ENCODE peak calls at places on chromosomes 4 and X, in four cellular contexts. R, P, M and L are unnamed samples.
A peak's percentile ranks its signal among the peaks of the same experiment; 100 is the strongest.

GRCh38 chr4:124337874-124338273 is 374.7 kb downstream of the ANKRD50 start:
- DNase-seq in R (peak; percentile 66), P (no peak), M (peak; percentile 52), L (no peak)

GRCh38 chr4:157004279-157005161 is 32.9 kb upstream of the PDGFC start:
- DNase-seq in R (no peak), P (no peak), M (no peak), L (no peak)

GRCh38 chrX:131816551-131817136 is 206.5 kb upstream of the STK26 start:
- DNase-seq in R (no peak), M (peak; percentile 30), P (no peak), L (peak; percentile 52)

GRCh38 chr4:123435246-123436113 is 38.9 kb downstream of the SPRY1 start:
- DNase-seq in R (no peak), P (no peak), M (no peak), L (no peak)

GRCh38 chr4:6231663-6232165 is 31.4 kb upstream of the JAKMIP1 start:
- DNase-seq in M (no peak), R (no peak), P (no peak), L (no peak)

GRCh38 chrX:110321081-110321480 is 3.2 kb upstream of the AMMECR1 start:
- DNase-seq in P (no peak), R (no peak), M (no peak), L (no peak)

GRCh38 chrX:68693481-68694410 is 46.3 kb downstream of the STARD8 start:
- DNase-seq in P (peak; percentile 77), M (no peak), R (peak; percentile 71), L (peak; percentile 65)

GRCh38 chr4:144820115-144820514 is 174.2 kb downstream of the HHIP start:
- DNase-seq in P (no peak), R (no peak), M (peak; percentile 35), L (no peak)

GRCh38 chr4:177369372-177369771 is 59.7 kb downstream of the NEIL3 start:
- DNase-seq in R (no peak), P (no peak), M (no peak), L (no peak)

GRCh38 chr4:137896221-137896737 is 345.9 kb downstream of the SLC7A11 start:
- DNase-seq in M (no peak), R (no peak), P (no peak), L (no peak)

GRCh38 chrX:133389975-133390374 is 25.3 kb downstream of the GPC4 start:
- DNase-seq in R (no peak), M (no peak), P (no peak), L (no peak)

GRCh38 chrX:133399411-133399810 is 15.9 kb downstream of the GPC4 start:
- DNase-seq in M (no peak), P (no peak), R (no peak), L (no peak)

GRCh38 chrX:133390647-133391046 is 24.6 kb downstream of the GPC4 start:
- DNase-seq in P (no peak), R (no peak), M (no peak), L (no peak)

GRCh38 chrX:133391116-133391515 is 24.2 kb downstream of the GPC4 start:
- DNase-seq in P (no peak), M (no peak), R (no peak), L (no peak)

DNA sequence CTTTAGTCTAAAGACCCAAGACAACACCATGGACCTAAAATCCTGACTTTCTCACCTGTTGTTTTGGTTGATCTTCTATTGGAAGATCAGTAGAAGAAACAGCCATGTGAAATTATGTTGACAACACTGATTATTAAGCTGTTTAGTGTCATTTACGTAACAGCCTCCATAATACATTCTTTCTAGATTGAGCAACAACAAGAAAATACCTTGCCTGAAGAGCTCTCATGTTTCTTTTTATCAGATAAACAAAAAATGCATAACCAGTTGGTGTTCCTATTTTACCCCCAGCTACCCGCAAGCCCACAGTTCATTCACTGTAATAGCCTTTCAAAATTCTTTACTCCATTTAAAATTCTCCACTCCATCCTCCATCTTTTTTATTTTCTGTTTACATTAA is 20.5 kb downstream of the GPC4 start:
- DNase-seq in R (no peak), P (no peak), M (no peak), L (no peak)
- TF ChIP-seq CTCF in R (no peak), P (no peak), M (no peak), L (no peak)

DNA sequence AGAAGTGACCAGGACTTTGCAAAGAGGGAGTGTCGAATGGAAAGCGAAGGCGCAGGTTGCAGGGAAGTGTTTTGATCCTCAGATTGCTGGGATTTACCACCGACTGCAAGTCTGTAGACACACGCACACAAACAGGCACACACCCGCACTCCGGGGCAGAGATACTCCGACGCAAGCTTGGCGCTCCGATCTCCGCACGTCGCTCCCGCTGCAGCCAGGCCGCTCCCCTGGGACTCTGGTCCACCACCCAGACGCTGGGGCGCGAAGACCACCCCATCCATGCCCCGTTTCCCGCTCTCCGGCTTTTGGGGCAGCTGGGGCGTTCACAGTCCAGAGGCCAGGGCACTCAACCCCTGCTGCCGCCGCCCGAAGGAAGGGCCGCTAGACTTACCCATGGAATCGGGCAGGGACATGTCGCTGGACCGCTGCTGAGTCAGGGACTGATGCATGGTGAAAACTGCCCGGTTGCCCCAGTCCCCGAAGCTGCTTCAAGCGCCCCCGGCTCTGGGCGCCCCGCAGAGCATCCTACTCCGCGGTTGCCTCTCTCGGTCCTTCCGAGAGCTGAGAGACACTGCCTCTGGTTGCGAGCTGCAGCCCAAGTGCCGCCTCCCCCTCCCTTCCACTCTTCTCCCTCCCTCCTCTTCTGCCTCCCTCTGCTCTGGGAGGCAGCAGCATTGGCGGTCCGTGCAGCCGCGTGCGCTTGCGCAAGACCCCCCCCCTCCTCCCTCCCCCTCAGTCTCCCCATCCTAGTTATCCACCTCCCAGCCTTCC is at the start of gene TMEM255A:
- DNase-seq in R (peak; percentile 33), P (no peak), M (no peak), L (no peak)
- TF ChIP-seq CTCF in R (no peak), P (no peak), M (no peak), L (no peak)

GRCh38 chr4:77473509-77473908 is 132.1 kb upstream of the CXCL13 start:
- DNase-seq in R (no peak), M (no peak), P (peak; percentile 11), L (peak; percentile 38)
- TF ChIP-seq CTCF in R (peak; percentile 47), M (peak; percentile 41), P (peak; percentile 53), L (peak; percentile 46)

DNA sequence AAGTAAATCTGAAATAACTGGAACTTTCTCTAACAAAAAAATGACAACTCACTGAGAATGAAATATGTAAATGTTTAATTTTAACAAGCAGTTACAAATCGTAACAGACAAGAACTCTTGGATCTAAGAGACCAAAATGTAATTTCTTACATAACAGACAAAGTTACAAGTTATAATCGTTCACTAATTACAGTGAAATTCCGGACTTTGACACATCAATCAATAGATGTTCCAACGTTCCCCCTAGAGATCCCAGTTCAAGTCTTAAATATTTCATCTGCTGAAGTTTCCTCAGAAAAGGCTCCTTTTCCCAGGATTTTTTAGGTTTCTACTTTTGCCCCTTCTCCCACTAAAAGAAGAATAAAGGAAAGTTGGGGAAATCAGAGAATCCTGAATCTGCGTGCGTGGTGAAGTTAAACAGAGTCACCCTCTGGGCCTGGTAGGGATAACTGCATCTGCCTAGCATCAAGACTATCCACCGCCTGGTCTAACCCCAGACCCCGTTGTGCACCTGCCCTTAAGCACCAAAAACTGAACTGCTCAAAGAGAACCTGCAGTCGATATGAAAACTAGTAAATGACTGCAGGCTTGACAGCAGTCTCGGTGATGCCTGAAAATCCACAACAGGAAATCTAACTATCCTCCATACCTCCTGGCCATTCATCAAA is 2.3 kb downstream of the IRF2 start:
- DNase-seq in P (no peak), M (peak; percentile 24), R (peak; percentile 52), L (peak; percentile 42)
- TF ChIP-seq CTCF in P (no peak), M (no peak), R (no peak), L (no peak)